ENCODE peak calls at places on chromosome 21, in five cellular contexts. C is ovary, D is A549, A is upper lobe of left lung, M is esophagus muscularis mucosa. S is an unnamed sample.

GRCh38 chr21:21373969-21374368 is 375.8 kb downstream of the NCAM2 start:
- DNase-seq in D (no peak), C (no peak), A (no peak), M (no peak), S (no peak)

GRCh38 chr21:32475162-32475812 is 62.8 kb downstream of the EVA1C start:
- DNase-seq in M (no peak), C (no peak), A (no peak), D (peak), S (no peak)

GRCh38 chr21:37792046-37792445 is 124.2 kb downstream of the KCNJ6 start:
- DNase-seq in M (no peak), C (no peak), D (no peak), A (no peak), S (no peak)

GRCh38 chr21:33317226-33317625 is 7.5 kb upstream of the IFNAR1 start:
- DNase-seq in M (no peak), D (no peak), A (no peak), C (no peak), S (no peak)

GRCh38 chr21:41490330-41490729 is 17.6 kb downstream of the TMPRSS2 start:
- DNase-seq in D (no peak), C (no peak), M (no peak), A (no peak), S (no peak)

GRCh38 chr21:39184050-39184980 is 1.1 kb upstream of the PSMG1 start:
- DNase-seq in C (no peak), A (no peak), M (no peak), D (no peak), S (no peak)

GRCh38 chr21:21003701-21004100 is 5.5 kb downstream of the NCAM2 start:
- DNase-seq in D (peak), M (no peak), A (no peak), C (no peak), S (no peak)

GRCh38 chr21:41874611-41875010 is 4.5 kb downstream of the PRDM15 start:
- DNase-seq in M (no peak), A (no peak), C (no peak), D (no peak), S (no peak)

GRCh38 chr21:34365794-34366193 is 2.0 kb downstream of the KCNE2 start:
- DNase-seq in A (no peak), D (no peak), M (no peak), C (peak), S (peak)

GRCh38 chr21:42125571-42126544 is 54.7 kb downstream of the UMODL1 start:
- DNase-seq in C (no peak), M (no peak), D (peak), A (peak), S (no peak)

GRCh38 chr21:35783686-35784085 is 276.6 kb downstream of the SETD4 start:
- DNase-seq in A (no peak), C (no peak), M (no peak), D (no peak), S (no peak)

GRCh38 chr21:33115586-33116541 is 45.9 kb downstream of the OLIG1 start:
- DNase-seq in M (no peak), C (no peak), D (no peak), A (no peak), S (no peak)

GRCh38 chr21:33844104-33844889 is 71.3 kb downstream of the ATP5PO start:
- DNase-seq in M (no peak), C (no peak), A (no peak), D (no peak), S (no peak)

GRCh38 chr21:38679531-38679930 is 126.2 kb upstream of the ETS2 start:
- DNase-seq in D (no peak), A (no peak), C (no peak), M (no peak), S (no peak)

GRCh38 chr21:33802458-33802857 is 113.1 kb downstream of the ATP5PO start:
- DNase-seq in D (no peak), C (no peak), A (no peak), M (no peak), S (no peak)

GRCh38 chr21:46171585-46171984 is 12.7 kb downstream of the SPATC1L start:
- DNase-seq in A (no peak), D (no peak), M (no peak), C (no peak), S (no peak)

GRCh38 chr21:39863111-39863510 is 4.1 kb upstream of the PCP4 start:
- DNase-seq in D (no peak), C (no peak), M (no peak), A (no peak), S (peak)

GRCh38 chr21:31860851-31861250 is 12.0 kb upstream of the HUNK start:
- DNase-seq in C (no peak), D (no peak), M (peak), A (no peak), S (no peak)

GRCh38 chr21:42068256-42068545 is 2.9 kb upstream of the UMODL1 start:
- DNase-seq in A (no peak), M (no peak), D (no peak), C (no peak), S (no peak)

GRCh38 chr21:42939581-42940413 is 14.4 kb upstream of the ERVH48-1 start:
- DNase-seq in M (peak), C (peak), A (no peak), D (peak), S (peak)

GRCh38 chr21:42654179-42654912 is 925 bp downstream of the PDE9A start:
- DNase-seq in C (no peak), A (peak), M (no peak), D (peak), S (no peak)

GRCh38 chr21:39109596-39110210 is 73.5 kb downstream of the PSMG1 start:
- DNase-seq in A (no peak), C (no peak), M (no peak), D (no peak), S (no peak)

GRCh38 chr21:38954450-38955059 is 148.8 kb downstream of the ETS2 start:
- DNase-seq in C (no peak), D (no peak), M (no peak), A (no peak), S (peak)

GRCh38 chr21:46308431-46308830 is 15.2 kb downstream of the C21orf58 start:
- DNase-seq in D (no peak), A (no peak), C (no peak), M (no peak), S (no peak)

GRCh38 chr21:43209575-43210453 is 41.0 kb downstream of the CRYAA start:
- DNase-seq in A (peak), C (no peak), M (no peak), D (peak), S (no peak)

GRCh38 chr21:31408306-31409088 is 64.4 kb upstream of the TIAM1 start:
- DNase-seq in A (no peak), C (no peak), D (no peak), M (no peak), S (no peak)

GRCh38 chr21:26032263-26032662 is 138.3 kb downstream of the APP start:
- DNase-seq in C (no peak), M (no peak), D (no peak), A (no peak), S (no peak)

GRCh38 chr21:42941696-42942085 is 16.3 kb upstream of the ERVH48-1 start:
- DNase-seq in D (no peak), M (no peak), C (no peak), A (no peak), S (no peak)

GRCh38 chr21:37117204-37117603 is 44.1 kb downstream of the TTC3 start:
- DNase-seq in A (no peak), D (no peak), C (no peak), M (no peak), S (no peak)

GRCh38 chr21:43921979-43922945 is 57.2 kb downstream of the AGPAT3 start:
- DNase-seq in A (peak), D (no peak), C (peak), M (no peak), S (no peak)

GRCh38 chr21:42574234-42575027 is 60.8 kb downstream of the SLC37A1 start:
- DNase-seq in C (no peak), M (no peak), A (peak), D (no peak), S (peak)

GRCh38 chr21:43916691-43917514 is 51.9 kb downstream of the AGPAT3 start:
- DNase-seq in A (peak), C (no peak), D (no peak), M (no peak), S (no peak)

GRCh38 chr21:22374218-22374969 is 1376.2 kb downstream of the NCAM2 start:
- DNase-seq in A (no peak), D (no peak), M (no peak), C (no peak), S (no peak)

GRCh38 chr21:43918385-43918947 is 53.4 kb downstream of the AGPAT3 start:
- DNase-seq in C (no peak), M (no peak), A (no peak), D (no peak), S (no peak)

GRCh38 chr21:42038393-42038792 is 28.2 kb upstream of the ZBTB21 start:
- DNase-seq in C (no peak), D (no peak), A (no peak), M (no peak), S (no peak)

GRCh38 chr21:31873275-31873695 is 465 bp downstream of the HUNK start:
- DNase-seq in C (no peak), A (peak), D (peak), M (no peak), S (no peak)

GRCh38 chr21:38777015-38777414 is 28.7 kb upstream of the ETS2 start:
- DNase-seq in M (no peak), D (no peak), C (no peak), A (no peak), S (no peak)

GRCh38 chr21:25735221-25735894 is 586 bp downstream of the GABPA start:
- DNase-seq in C (peak), M (peak), A (peak), D (peak), S (peak)

GRCh38 chr21:20167059-20167458 is 831.1 kb upstream of the NCAM2 start:
- DNase-seq in A (no peak), M (no peak), C (no peak), D (no peak), S (no peak)

GRCh38 chr21:34166468-34166867 is 93.1 kb downstream of the MRPS6 start:
- DNase-seq in M (no peak), A (no peak), C (no peak), D (peak), S (no peak)

GRCh38 chr21:16347223-16347622 is 617.4 kb downstream of the USP25 start:
- DNase-seq in C (no peak), M (no peak), D (no peak), A (no peak), S (no peak)
- TF ChIP-seq EP300 in C (no peak), M (no peak), D (no peak), A (no peak), S (no peak)

DNA sequence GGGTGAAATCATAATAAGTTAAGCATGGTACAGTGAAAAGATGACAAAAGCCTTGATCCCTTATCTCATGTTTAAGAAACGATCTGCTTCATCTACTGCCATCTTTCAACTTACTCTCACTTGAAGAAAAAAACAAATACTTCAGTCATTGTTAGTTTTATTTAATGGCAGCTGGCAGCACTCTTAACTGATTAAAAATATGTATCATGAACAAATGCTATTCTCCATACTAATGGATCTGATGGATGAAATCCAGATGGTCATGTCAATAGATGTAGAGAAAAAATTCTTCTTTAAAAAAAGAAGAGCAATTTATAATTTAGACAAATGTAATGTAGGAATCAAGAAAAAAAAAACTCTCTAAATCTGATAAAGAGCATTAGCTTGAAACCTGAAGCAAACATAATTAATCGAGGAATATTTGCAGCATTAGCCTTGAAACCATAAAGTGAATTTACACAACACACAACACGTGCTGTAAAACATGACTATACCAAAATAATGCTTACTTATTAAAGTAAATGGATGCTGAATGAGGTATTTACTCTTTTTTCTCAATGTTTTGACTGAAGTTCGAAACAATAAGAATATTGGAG is 579.0 kb upstream of the ADAMTS5 start:
- DNase-seq in A (no peak), D (no peak), C (no peak), M (no peak), S (no peak)
- TF ChIP-seq EP300 in A (no peak), D (no peak), C (no peak), M (no peak), S (no peak)

DNA sequence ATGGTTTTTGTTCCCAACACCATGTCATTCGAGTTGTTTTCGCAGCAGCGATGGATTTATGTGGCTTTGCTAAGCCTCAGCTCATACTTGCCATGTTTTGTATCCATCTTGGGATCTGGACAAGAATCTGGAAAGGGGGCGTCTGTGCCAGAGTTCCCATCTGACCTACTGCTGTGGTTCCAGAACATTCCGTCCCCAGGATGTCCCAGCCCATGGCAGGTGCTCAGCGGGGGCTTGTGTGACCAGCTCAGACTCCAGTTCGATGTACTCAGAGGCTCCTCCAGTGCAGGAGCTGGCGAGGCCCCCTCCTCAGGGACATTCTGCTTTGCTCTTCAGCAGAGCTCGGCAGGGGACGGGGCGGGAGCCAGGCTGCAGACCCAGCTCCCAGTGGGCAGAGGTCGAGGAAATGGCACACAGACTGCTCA is 24.0 kb upstream of the ADARB1 start:
- DNase-seq in A (peak), D (no peak), M (no peak), C (no peak), S (no peak)
- TF ChIP-seq EP300 in A (no peak), D (no peak), M (peak), C (no peak), S (peak)

GRCh38 chr21:28523367-28523766 is 469.3 kb downstream of the LTN1 start:
- DNase-seq in M (no peak), A (no peak), D (no peak), C (no peak), S (no peak)
- TF ChIP-seq EP300 in M (no peak), A (no peak), D (no peak), C (no peak), S (no peak)